ENCODE peak calls at places on chromosomes 1 and 21, in five cellular contexts. E, M, N, V and Q are unnamed samples.
A peak's percentile ranks its signal among the peaks of the same experiment; 100 is the strongest.

GRCh38 chr1:84619383-84620093 is 45.3 kb upstream of the CTBS start:
- DNase-seq in E (peak; percentile 74), V (no peak), M (no peak), N (peak; percentile 57), Q (no peak)

GRCh38 chr1:222654849-222655248 is 37.0 kb downstream of the MIA3 start:
- DNase-seq in E (no peak), N (peak; percentile 48), M (peak; percentile 55), V (no peak), Q (peak; percentile 2)

GRCh38 chr1:180235502-180236239 is 5.6 kb downstream of the LHX4 start:
- DNase-seq in N (no peak), E (no peak), M (no peak), V (no peak), Q (no peak)

GRCh38 chr1:209158851-209159250 is 424.7 kb upstream of the CAMK1G start:
- DNase-seq in V (no peak), M (no peak), N (no peak), E (no peak), Q (no peak)

GRCh38 chr1:110144366-110144765 is 5.9 kb upstream of the SLC6A17 start:
- DNase-seq in E (no peak), V (no peak), N (no peak), M (no peak), Q (no peak)

GRCh38 chr1:46020005-46020404 is 112.4 kb downstream of the PIK3R3 start:
- DNase-seq in M (no peak), N (no peak), V (no peak), E (no peak), Q (no peak)

GRCh38 chr1:203453616-203454015 is 22.0 kb upstream of the PRELP start:
- DNase-seq in E (no peak), N (no peak), V (no peak), M (no peak), Q (no peak)

GRCh38 chr1:86913399-86913895 is 479 bp downstream of the SELENOF start:
- DNase-seq in N (peak; percentile 13), E (no peak), M (no peak), V (no peak), Q (no peak)

GRCh38 chr21:34630536-34631143 is 15.7 kb upstream of the RCAN1 start:
- DNase-seq in N (peak; percentile 53), M (no peak), V (peak; percentile 20), E (peak; percentile 63), Q (no peak)

GRCh38 chr1:246613131-246613758 is 47.0 kb downstream of the CNST start:
- DNase-seq in N (no peak), E (no peak), M (no peak), V (no peak), Q (no peak)

GRCh38 chr1:95072117-95072516 is 634 bp downstream of the ALG14 start:
- DNase-seq in N (no peak), V (no peak), E (no peak), M (no peak), Q (no peak)

GRCh38 chr1:66140072-66140471 is 347.4 kb downstream of the PDE4B start:
- DNase-seq in N (no peak), M (no peak), E (no peak), V (no peak), Q (no peak)

GRCh38 chr1:23627065-23627464 is 64.5 kb upstream of the RPL11 start:
- DNase-seq in M (no peak), E (no peak), N (peak; percentile 61), V (no peak), Q (no peak)

GRCh38 chr1:72003092-72003491 is 279.2 kb downstream of the NEGR1 start:
- DNase-seq in N (no peak), M (no peak), V (no peak), E (no peak), Q (no peak)

GRCh38 chr1:32928285-32928684 is 27.1 kb upstream of the TMEM54 start:
- DNase-seq in V (no peak), M (no peak), E (no peak), N (no peak), Q (no peak)

GRCh38 chr21:23152130-23152529 is 2153.9 kb downstream of the NCAM2 start:
- DNase-seq in N (no peak), E (peak; percentile 2), V (no peak), M (no peak), Q (no peak)

DNA sequence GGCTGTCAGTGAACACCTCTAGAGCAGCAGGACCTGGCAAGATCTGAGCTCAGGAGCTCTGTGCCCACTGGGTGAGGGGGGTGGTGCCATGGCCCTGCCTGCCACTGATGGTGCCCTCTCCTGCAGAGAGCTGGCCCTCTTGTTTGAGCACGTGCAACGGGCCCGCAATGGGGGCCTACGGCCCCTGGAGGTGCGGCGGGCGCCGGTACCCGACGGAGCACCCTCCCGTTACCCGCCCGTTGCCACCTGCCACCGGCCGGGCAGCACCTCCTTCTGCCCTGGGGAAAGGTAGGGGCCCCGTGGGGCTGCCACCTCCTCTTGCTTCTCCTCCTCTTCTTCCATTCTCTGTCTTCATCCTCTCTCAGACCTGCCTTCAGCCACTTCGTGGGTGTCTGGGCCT is 38.2 kb downstream of the CITED4 start:
- DNase-seq in V (no peak), N (no peak), E (no peak), M (no peak), Q (no peak)
- H3K4me1 ChIP-seq in V (no peaks in the 10 kb centered on the region), N (peaks cover 36% of the 10 kb centered on the region), E (peaks cover 24% of the 10 kb centered on the region), M (no peaks in the 10 kb centered on the region), Q (peaks cover 26% of the 10 kb centered on the region)

DNA sequence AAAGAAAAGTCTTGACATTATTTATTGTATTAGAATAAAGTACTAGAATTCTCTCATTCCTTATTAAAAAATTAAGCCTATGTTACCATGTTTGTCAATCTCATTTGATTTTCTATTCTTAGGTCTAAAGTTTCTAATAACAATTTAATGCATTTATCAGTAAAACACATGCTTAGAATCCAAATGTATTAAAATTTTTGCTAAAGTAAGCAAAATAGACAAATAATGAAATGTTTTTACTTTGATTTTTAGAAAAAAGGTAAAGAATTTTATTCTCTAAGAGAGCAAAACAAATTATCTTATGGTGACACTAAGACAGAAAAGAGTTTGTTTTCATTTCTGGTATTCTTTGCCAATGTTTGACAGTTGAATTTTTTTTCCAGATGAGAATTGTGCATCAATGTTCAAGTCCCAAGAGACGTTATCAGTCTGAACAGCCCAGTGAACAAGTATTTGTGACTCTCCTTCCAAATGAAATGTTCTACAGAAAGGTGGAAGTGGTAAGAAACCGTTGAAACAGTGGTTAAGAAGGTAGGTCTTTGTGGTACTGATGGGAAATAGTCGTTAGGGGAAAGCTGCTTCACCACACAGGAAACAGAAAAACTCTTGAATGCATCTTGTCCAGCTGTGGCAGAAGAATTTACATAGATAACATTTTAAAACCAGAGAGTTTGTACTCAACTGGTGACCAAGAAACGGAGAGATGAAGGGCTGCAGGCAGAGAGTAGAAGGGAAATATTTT is 402.5 kb downstream of the PTPRC start:
- DNase-seq in M (no peak), V (no peak), N (no peak), E (no peak), Q (no peak)
- H3K4me3 ChIP-seq in M (no peak overlapping the region), V (no peak overlapping the region), N (no peak overlapping the region), E (no peak overlapping the region), Q (no peak overlapping the region)

GRCh38 chr1:191490303-191490702 is 668.0 kb upstream of the RGS18 start:
- DNase-seq in N (no peak), E (no peak), M (no peak), V (no peak), Q (no peak)
- TF ChIP-seq CTCF in N (no peak), E (no peak), M (no peak), V (no peak), Q (no peak)

GRCh38 chr1:63913533-63913932 is 139.7 kb downstream of the ROR1 start:
- DNase-seq in M (no peak), N (no peak), E (no peak), V (no peak), Q (no peak)

GRCh38 chr1:63915121-63915520 is 141.3 kb downstream of the ROR1 start:
- DNase-seq in V (no peak), M (no peak), N (no peak), E (peak; percentile 32), Q (no peak)

GRCh38 chr1:63914706-63915105 is 140.9 kb downstream of the ROR1 start:
- DNase-seq in E (no peak), N (no peak), M (no peak), V (no peak), Q (no peak)

GRCh38 chr1:63912643-63913042 is 138.8 kb downstream of the ROR1 start:
- DNase-seq in E (no peak), M (no peak), V (no peak), N (no peak), Q (no peak)

DNA sequence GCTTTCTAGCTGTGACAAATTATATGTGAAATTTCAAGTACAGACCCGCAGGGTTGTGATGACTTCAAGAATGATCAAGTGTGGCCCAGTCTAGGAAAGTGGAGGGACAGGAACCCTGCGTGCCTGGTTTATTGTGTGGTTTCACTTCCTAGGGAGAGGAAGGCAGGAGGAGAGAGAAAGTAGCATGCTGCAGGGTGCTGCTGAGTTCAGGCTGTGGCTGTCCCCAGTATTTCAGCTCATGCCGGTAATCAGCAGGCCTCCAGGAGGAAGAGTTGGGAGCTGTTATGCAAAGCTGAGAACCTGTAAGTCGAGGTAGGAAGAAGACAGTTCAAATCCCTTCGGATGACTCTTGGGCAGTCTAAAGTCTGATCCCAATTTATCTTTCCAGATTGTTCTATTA is 140.4 kb downstream of the ROR1 start:
- DNase-seq in E (no peak), M (no peak), V (no peak), N (peak; percentile 20), Q (no peak)
- H3K4me1 ChIP-seq in E (peaks cover 27% of the 10 kb centered on the region), M (no peaks in the 10 kb centered on the region), V (peaks cover 7% of the 10 kb centered on the region), N (peaks cover 69% of the 10 kb centered on the region), Q (no peaks in the 10 kb centered on the region)

DNA sequence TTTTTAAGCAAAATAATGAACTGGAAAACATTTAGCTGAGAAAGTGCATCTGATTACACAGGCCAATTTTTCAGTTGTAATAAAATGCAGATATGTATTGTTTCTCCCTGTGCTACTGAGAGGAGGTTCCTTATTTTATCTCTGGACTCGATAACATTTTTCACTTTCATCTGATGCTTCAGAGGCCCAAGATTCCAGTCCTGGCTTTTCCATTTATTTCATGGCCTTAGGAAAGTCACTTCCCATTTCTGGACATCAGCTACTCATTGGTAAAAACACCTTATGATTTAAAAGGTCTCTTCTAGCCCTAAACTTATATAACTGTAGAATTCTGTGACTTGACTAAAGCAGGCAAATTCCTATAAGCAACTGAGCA is 203.5 kb downstream of the HHAT start:
- DNase-seq in V (no peak), N (no peak), E (peak; percentile 31), M (no peak), Q (no peak)
- H3K4me3 ChIP-seq in V (no peak overlapping the region), N (no peak overlapping the region), E (no peak overlapping the region), M (no peak overlapping the region), Q (no peak overlapping the region)